ENCODE peak calls at places on chromosomes 16 and 17, in four cellular contexts. L is PC-9, C is OCI-LY7, A is BJ. W is an unnamed sample.

GRCh38 chr17:68094481-68095078 is 59.0 kb downstream of the KPNA2 start:
- DNase-seq in C (no peak), A (no peak), L (no peak), W (no peak)

GRCh38 chr17:34220045-34220775 is 34.9 kb upstream of the CCL2 start:
- DNase-seq in A (no peak), C (no peak), L (no peak), W (no peak)

GRCh38 chr17:14069251-14069981 is at the start of gene COX10:
- DNase-seq in C (peak), A (no peak), L (peak), W (peak)

GRCh38 chr17:71633391-71633849 is 487.4 kb upstream of the SOX9 start:
- DNase-seq in A (peak), L (peak), C (no peak), W (no peak)

GRCh38 chr17:7294614-7295153 is at the start of gene YBX2:
- DNase-seq in A (no peak), L (peak), C (peak), W (peak)

GRCh38 chr16:1620391-1620790 is 8.2 kb downstream of the CRAMP1 start:
- DNase-seq in C (no peak), A (no peak), L (no peak), W (peak)

GRCh38 chr17:72222971-72223370 is 102.2 kb downstream of the SOX9 start:
- DNase-seq in A (no peak), L (no peak), C (no peak), W (no peak)

GRCh38 chr16:14309001-14309886 is 238.1 kb downstream of the MRTFB start:
- DNase-seq in C (peak), A (no peak), L (peak), W (no peak)

GRCh38 chr16:79525132-79525531 is 75.4 kb downstream of the MAF start:
- DNase-seq in L (no peak), C (no peak), A (no peak), W (no peak)

DNA sequence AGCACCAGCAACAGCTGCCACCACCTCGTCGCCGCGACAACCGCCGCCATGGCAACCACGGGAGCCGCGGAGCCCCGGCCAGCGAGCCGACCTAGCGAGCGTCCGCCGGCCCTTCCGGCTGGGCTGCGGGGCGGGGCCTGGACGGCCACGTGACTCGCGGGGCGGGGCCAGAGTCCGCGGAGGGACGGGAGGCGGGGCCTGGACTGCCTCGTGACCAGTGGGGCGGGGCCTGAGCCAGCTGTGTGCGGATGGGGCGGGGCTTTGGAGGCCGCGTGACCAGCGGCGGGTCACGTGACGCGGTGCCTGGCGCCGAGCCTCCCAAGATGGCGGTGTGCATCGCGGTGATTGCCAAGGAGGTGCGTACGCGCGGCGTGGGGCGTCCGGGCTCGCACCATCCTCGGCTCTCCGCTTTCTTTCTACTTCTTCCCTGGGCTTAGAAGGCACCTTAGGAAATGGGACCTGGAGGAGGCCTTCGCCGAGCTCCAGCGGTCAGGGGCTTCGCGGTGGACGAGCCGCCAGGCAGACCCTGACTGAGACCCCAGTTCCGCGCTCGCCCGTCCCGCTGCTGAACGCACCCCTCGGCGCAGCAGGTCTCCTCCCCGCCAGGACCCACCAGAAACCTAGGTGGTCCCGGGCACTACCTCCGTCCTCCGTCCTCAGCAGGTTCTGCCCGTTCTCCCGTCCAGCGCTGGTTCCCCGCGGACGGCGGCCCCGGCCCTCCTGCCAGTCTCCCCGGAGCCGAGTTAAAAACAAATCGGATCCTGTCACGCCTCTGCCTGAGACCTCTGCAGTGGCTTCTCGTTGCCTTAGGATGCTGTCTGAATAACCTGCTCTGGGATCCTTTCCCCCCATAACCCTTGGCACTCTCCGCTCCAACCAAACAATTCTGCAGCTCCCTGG is at the start of the genes GALNS and TRAPPC2L:
- DNase-seq in C (peak), A (peak), L (peak), W (peak)
- TF ChIP-seq CTCF in C (no peak), A (no peak), L (no peak), W (no peak)

DNA sequence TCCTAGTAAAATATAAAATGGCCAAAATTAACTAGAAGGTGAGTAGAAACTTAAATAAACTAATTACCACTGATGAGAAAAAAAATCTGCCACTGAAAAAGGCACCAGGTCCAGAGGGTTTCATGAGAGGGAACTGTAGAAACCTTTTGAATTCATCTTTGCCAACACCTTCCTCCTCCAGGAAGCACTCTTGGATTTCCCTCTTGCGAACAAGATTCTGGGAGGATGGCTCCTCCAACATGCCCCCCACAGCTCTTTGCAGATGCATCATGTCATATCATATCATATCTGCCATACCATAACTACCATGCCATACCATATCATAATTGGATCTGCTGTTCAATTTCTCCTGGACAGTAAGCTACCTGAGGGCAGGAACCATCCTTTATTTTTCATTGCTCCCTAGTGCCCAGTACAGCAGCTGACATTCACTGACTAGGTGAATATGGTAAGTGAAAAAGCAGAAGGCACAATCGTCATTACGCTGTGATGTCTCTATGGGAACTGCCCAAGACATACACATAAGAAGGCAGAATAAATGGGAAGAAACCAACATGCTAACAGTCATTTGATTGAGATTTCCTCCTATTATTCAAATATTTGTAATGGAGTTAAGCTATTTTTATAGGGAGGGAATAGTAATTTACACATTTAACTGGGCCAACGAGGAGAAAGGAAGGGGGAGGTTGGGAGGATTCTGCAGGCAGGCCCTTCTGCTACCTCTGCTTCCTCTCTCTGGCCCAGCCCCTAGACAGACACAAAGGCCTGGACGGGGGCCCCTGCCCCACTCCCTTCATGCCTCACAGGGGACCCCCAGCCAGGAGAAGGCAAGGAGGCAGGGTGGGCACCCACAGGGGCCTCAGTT is 110.1 kb upstream of the SMURF2 start:
- DNase-seq in L (no peak), C (no peak), A (no peak), W (no peak)
- TF ChIP-seq CTCF in L (no peak), C (no peak), A (no peak), W (no peak)

DNA sequence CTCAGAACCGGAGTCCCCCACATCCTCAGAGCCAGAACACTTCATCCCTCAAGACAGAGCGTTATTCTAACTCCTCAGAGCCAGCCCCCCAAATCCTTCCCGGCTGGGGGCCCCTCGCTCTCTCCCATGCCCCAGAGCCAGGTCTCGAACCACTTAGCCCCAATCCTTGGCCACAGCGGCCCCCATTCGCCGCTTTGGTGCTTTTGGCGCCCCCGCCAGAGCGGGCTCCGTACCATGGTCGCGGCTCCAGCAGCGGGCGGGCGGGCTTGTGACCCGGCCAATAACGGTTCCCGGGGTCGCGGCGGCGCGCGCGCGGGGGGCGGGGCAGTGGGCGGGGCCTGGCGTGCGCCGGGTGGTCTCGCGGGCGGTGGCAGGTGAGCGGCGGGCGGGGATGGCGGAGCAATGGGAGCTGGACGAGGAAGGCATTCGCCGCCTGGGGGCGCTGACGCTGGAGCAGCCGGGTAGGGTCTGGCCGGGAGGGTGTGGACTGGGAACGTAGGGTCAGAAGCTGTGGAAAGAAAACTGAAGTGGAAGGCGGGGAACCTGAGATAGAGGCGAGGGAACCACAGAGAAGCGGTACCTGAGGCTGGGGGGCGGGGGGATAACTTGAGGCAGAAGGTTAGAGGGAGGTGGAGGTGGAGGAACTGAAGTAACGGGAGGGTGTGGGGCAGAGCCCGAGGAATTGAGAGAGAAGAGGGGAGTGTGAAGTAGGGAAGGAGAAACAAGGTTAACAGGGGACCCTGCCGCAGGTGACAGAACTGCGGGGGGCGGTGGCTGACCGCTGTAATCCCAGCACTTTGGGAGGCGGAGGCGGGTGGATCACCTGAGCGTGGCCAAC is at the start of the genes KCTD19 and LRRC36:
- DNase-seq in C (no peak), L (no peak), A (no peak), W (peak)
- TF ChIP-seq CTCF in C (peak), L (no peak), A (peak), W (peak)

GRCh38 chr16:60755907-60756306 is 1280.3 kb downstream of the CDH8 start:
- DNase-seq in C (no peak), L (no peak), A (no peak), W (no peak)
- TF ChIP-seq CTCF in C (peak), L (peak), A (no peak), W (no peak)

DNA sequence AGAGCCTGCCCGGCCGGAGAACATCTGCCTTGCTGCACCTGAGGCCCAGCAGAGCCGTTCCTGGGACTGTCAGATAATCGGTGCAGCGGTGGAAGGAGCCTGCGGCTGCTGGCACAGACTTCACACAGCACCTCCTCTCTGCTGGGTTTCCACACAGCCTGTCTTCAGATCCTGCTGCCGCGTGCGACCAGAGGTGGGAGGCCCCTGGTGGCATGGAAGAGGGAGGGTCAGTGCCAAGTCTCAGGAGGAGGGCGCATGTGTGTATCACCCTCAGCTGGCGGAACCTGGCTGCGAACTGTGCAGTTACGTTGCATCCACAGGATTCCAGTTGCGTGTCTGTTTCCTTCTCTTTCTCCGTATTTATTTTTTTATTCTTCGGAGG is 3.3 kb downstream of the CDK5R1 start:
- DNase-seq in L (no peak), A (no peak), C (no peak), W (peak)
- TF ChIP-seq CTCF in L (no peak), A (no peak), C (no peak), W (no peak)

GRCh38 chr17:80283116-80283852 is 22.6 kb downstream of the RNF213 start:
- DNase-seq in L (no peak), A (no peak), C (peak), W (no peak)

GRCh38 chr17:80286638-80286960 is 25.9 kb downstream of the RNF213 start:
- DNase-seq in C (no peak), A (no peak), L (no peak), W (no peak)

GRCh38 chr17:80285237-80285920 is 24.7 kb downstream of the RNF213 start:
- DNase-seq in A (no peak), L (no peak), C (no peak), W (no peak)

GRCh38 chr17:80287038-80287437 is 26.4 kb downstream of the RNF213 start:
- DNase-seq in L (no peak), A (no peak), C (no peak), W (no peak)

GRCh38 chr17:80284631-80285030 is 24.0 kb downstream of the RNF213 start:
- DNase-seq in C (no peak), A (no peak), L (no peak), W (no peak)
- TF ChIP-seq CTCF in C (peak), A (no peak), L (no peak), W (no peak)

GRCh38 chr16:81633147-81633619 is 145.9 kb upstream of the PLCG2 start:
- DNase-seq in L (peak), C (no peak), A (no peak), W (no peak)
- TF ChIP-seq CTCF in L (peak), C (no peak), A (no peak), W (no peak)

GRCh38 chr17:2064980-2065785 is 10.3 kb downstream of the HIC1 start:
- DNase-seq in L (no peak), C (peak), A (no peak), W (peak)
- TF ChIP-seq CTCF in L (peak), C (peak), A (peak), W (peak)

GRCh38 chr16:57146735-57147134 is 39.1 kb downstream of the PSME3IP1 start:
- DNase-seq in A (no peak), L (no peak), C (no peak), W (no peak)
- TF ChIP-seq CTCF in A (peak), L (peak), C (peak), W (no peak)